ENCODE peak calls at places on chromosomes 13 and 19, in four cellular contexts. B is right lobe of liver, L is stomach, Q is adrenal gland. R is an unnamed sample.
A peak's percentile ranks its signal among the peaks of the same experiment; 100 is the strongest.

GRCh38 chr19:29576043-29576442 is 30.0 kb upstream of the POP4 start:
- DNase-seq in Q (no peak), B (no peak), L (no peak), R (no peak)

GRCh38 chr13:32019612-32020233 is 11.9 kb upstream of the FRY start:
- DNase-seq in B (no peak), Q (peak; percentile 21), L (no peak), R (peak; percentile 44)

GRCh38 chr13:21675095-21676007 is 4.5 kb downstream of the FGF9 start:
- DNase-seq in Q (peak; percentile 77), B (no peak), L (peak; percentile 40), R (peak; percentile 5)

GRCh38 chr19:23071087-23071511 is 45.7 kb upstream of the ZNF730 start:
- DNase-seq in L (no peak), Q (no peak), B (no peak), R (no peak)

GRCh38 chr13:90721937-90722336 is 625.5 kb upstream of the MIR17HG start:
- DNase-seq in Q (no peak), L (no peak), B (no peak), R (no peak)

GRCh38 chr13:38024431-38024830 is 154.9 kb upstream of the TRPC4 start:
- DNase-seq in B (no peak), L (no peak), Q (no peak), R (no peak)

GRCh38 chr13:26785845-26786630 is 25.5 kb upstream of the GPR12 start:
- DNase-seq in L (peak; percentile 28), B (no peak), Q (peak; percentile 9), R (no peak)

GRCh38 chr13:77565635-77566034 is 30.1 kb downstream of the SCEL start:
- DNase-seq in L (no peak), Q (no peak), B (no peak), R (peak; percentile 1)

GRCh38 chr19:36142046-36142445 is 2.2 kb downstream of the CAPNS1 start:
- DNase-seq in Q (no peak), L (no peak), B (no peak), R (no peak)

GRCh38 chr13:31090096-31090495 is 71.6 kb downstream of the HSPH1 start:
- DNase-seq in B (no peak), Q (no peak), L (no peak), R (no peak)

GRCh38 chr19:14890616-14891379 is 4.9 kb upstream of the OR7A17 start:
- DNase-seq in Q (peak; percentile 78), L (no peak), B (no peak), R (peak; percentile 86)

GRCh38 chr19:48728882-48729645 is 9.5 kb upstream of the MAMSTR start:
- DNase-seq in Q (no peak), L (no peak), B (no peak), R (no peak)

GRCh38 chr19:47623151-47623920 is 14.4 kb downstream of the BICRA start:
- DNase-seq in B (no peak), L (no peak), Q (no peak), R (no peak)

GRCh38 chr19:54207908-54208783 is 7.5 kb downstream of the RPS9 start:
- DNase-seq in Q (peak; percentile 93), B (peak; percentile 74), L (peak; percentile 71), R (peak; percentile 92)

GRCh38 chr19:49925486-49925885 is 3.5 kb upstream of the ATF5 start:
- DNase-seq in B (no peak), L (no peak), Q (no peak), R (no peak)

GRCh38 chr19:49929121-49929610 is at the start of the genes ATF5 and NUP62:
- DNase-seq in L (peak; percentile 90), B (peak; percentile 91), Q (peak; percentile 92), R (peak; percentile 93)

GRCh38 chr19:49929611-49930482 is 543 bp upstream of the NUP62 start:
- DNase-seq in Q (peak; percentile 98), B (peak; percentile 97), L (peak; percentile 91), R (peak; percentile 97)

GRCh38 chr19:49926520-49926919 is 2.5 kb upstream of the ATF5 start:
- DNase-seq in Q (no peak), L (no peak), B (no peak), R (no peak)

GRCh38 chr19:49927526-49928264 is 1.3 kb upstream of the ATF5 start:
- DNase-seq in L (no peak), Q (no peak), B (no peak), R (no peak)
- TF ChIP-seq POLR2A in L (no peak), Q (no peak), B (no peak), R (no peak)

GRCh38 chr19:42279902-42280760 is 11.1 kb downstream of the CIC start:
- DNase-seq in L (peak; percentile 88), B (peak; percentile 91), Q (peak; percentile 94), R (peak; percentile 95)
- TF ChIP-seq POLR2A in L (no peak), B (peak; percentile 55), Q (peak; percentile 32), R (peak; percentile 94)

DNA sequence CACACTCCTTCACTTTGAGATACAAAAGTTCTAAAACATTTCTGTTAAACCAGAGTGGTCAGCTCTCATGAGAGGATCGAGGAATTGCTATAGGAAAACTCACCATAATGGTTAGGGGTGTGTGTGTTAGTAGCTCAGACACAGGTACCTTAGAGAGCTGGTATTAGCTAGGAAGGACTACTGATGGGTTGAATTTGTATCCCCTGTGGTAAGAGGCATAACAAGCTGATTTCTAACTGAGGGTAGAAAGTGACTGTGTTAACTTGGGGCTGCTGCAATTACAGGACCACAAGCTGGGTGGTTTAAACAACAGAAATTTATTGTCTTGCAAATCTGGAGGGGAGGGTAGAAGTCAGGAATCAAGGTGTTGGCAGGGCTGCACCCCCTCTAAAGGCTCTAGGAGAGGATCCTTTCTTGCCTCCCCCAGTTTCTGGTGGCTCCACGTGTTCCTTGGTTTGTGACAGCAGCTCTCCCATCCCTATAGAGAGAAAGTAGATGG is 17.4 kb downstream of the LEUTX start:
- DNase-seq in B (no peak), L (no peak), Q (no peak), R (no peak)
- TF ChIP-seq POLR2A in B (no peak), L (no peak), Q (no peak), R (no peak)

DNA sequence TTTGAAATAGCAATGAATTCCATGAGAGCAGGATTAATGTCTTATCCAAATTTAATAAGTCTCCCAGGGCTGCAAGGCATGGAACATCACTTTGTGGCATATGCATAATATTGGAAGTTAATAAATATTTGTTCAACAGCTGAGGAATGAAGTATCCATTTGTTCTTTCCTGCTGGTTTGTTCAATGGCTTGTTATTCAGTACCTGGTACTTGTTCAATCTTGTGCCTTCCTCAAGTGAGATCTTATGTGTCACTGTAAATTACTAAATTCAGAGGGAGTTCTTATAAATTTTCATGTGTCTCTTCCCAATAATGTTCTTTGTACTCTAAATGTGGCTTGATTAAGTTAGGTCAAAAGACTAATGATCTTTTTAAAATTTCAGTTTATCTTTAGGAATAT is 1105.5 kb upstream of the SPRY2 start:
- DNase-seq in L (no peak), B (no peak), Q (no peak), R (no peak)
- TF ChIP-seq POLR2A in L (no peak), B (no peak), Q (no peak), R (no peak)

R was measured in erythroblast.